ENCODE peak calls at places on chromosomes 2 and 18, in ten cellular contexts. R is HL-60; S is anterior cingulate cortex; A is endothelial cell; H is GDM1; C is left cardiac atrium; Q is stimulated activated CD4-positive, alpha-beta T cell treated with anti-CD3 and anti-CD28 coated beads, Interleukin-2, amount 100 ng/mL, for 48 hours; T is breast epithelium; E is mucosa of gallbladder; U is NCI-H460. P is an unnamed sample.

GRCh38 chr2:3823748-3824147 is 120.4 kb downstream of the DCDC2C start:
- DNase-seq in A (no peak), Q (no peak), S (no peak), H (no peak), U (no peak), R (no peak), C (no peak), E (peak), T (no peak), P (no peak)

GRCh38 chr18:2087877-2088673 is 483.2 kb downstream of the METTL4 start:
- DNase-seq in U (no peak), T (no peak), E (no peak), Q (no peak), H (no peak), A (no peak), R (peak), C (peak), S (no peak), P (no peak)

GRCh38 chr2:195818521-195818920 is 161.5 kb downstream of the SLC39A10 start:
- DNase-seq in U (no peak), S (no peak), T (no peak), H (no peak), C (no peak), E (no peak), R (no peak), Q (no peak), A (no peak), P (no peak)

GRCh38 chr2:118835739-118836410 is 11.6 kb downstream of the EN1 start:
- DNase-seq in R (no peak), U (peak), H (no peak), E (no peak), S (no peak), A (peak), T (no peak), Q (no peak), C (no peak), P (no peak)

GRCh38 chr18:47594063-47594462 is 336.4 kb downstream of the SMAD2 start:
- DNase-seq in E (no peak), T (no peak), C (no peak), U (no peak), H (no peak), S (no peak), R (no peak), Q (no peak), A (no peak), P (no peak)

GRCh38 chr18:55064760-55065159 is 105.5 kb upstream of the CCDC68 start:
- DNase-seq in A (no peak), E (no peak), T (no peak), C (no peak), S (no peak), R (no peak), Q (no peak), H (no peak), U (no peak), P (no peak)

GRCh38 chr2:3142961-3143571 is 234.6 kb downstream of the EIPR1 start:
- DNase-seq in C (no peak), A (no peak), E (no peak), Q (no peak), H (no peak), S (no peak), R (no peak), T (no peak), U (no peak), P (no peak)

GRCh38 chr18:35345460-35345921 is 1.3 kb upstream of the ZNF24 start:
- DNase-seq in S (no peak), R (no peak), A (no peak), U (no peak), T (peak), E (no peak), C (no peak), Q (no peak), H (no peak), P (no peak)

GRCh38 chr18:74234326-74235171 is 57.2 kb downstream of the CYB5A start:
- DNase-seq in R (peak), S (no peak), T (no peak), E (peak), C (no peak), H (no peak), A (no peak), U (peak), Q (no peak), P (no peak)

GRCh38 chr2:19111297-19111696 is 247.1 kb downstream of the OSR1 start:
- DNase-seq in R (no peak), C (no peak), H (no peak), A (no peak), U (no peak), S (no peak), T (no peak), E (no peak), Q (no peak), P (no peak)

GRCh38 chr18:62974388-62974787 is 259.0 kb downstream of the PHLPP1 start:
- DNase-seq in E (no peak), C (no peak), T (no peak), S (no peak), A (no peak), U (no peak), Q (no peak), H (no peak), R (no peak), P (no peak)

GRCh38 chr18:58893388-58894099 is 28.9 kb downstream of the ZNF532 start:
- DNase-seq in S (no peak), H (no peak), Q (no peak), A (no peak), E (no peak), C (no peak), R (no peak), U (no peak), T (no peak), P (no peak)

GRCh38 chr2:196238836-196239380 is 67.5 kb upstream of the STK17B start:
- DNase-seq in T (no peak), Q (no peak), S (no peak), A (no peak), H (no peak), C (no peak), R (no peak), U (no peak), E (no peak), P (no peak)

GRCh38 chr2:134177351-134177931 is 76.4 kb upstream of the MGAT5 start:
- DNase-seq in S (no peak), C (no peak), A (no peak), U (no peak), Q (no peak), E (peak), H (no peak), T (peak), R (no peak), P (no peak)

P was measured in NCI-H187.